ENCODE peak calls at places on chromosomes 3 and 15, in five cellular contexts. J is kidney tubule cell, Z is testis, O is NCI-H1092, U is HuH-7.5. K is an unnamed sample.

GRCh38 chr3:187185759-187186158 is 11.5 kb upstream of the RTP1 start:
- DNase-seq in J (no peak), Z (no peak), O (no peak), U (no peak), K (no peak)

GRCh38 chr15:69673236-69673881 is 220.7 kb downstream of the RPLP1 start:
- DNase-seq in J (no peak), Z (no peak), O (no peak), U (no peak), K (no peak)

GRCh38 chr3:43391621-43392020 is 105.3 kb downstream of the SNRK start:
- DNase-seq in J (peak; percentile 51), Z (no peak), O (no peak), U (no peak), K (no peak)

GRCh38 chr3:57350271-57350670 is 57.8 kb upstream of the ASB14 start:
- DNase-seq in J (no peak), Z (no peak), O (no peak), U (no peak), K (no peak)

GRCh38 chr3:119641416-119641815 is 19.0 kb downstream of the POPDC2 start:
- DNase-seq in J (no peak), Z (no peak), O (no peak), U (no peak), K (no peak)

GRCh38 chr3:153951276-153951675 is 169.9 kb upstream of the ARHGEF26 start:
- DNase-seq in J (no peak), Z (no peak), O (no peak), U (no peak), K (no peak)

GRCh38 chr3:137866933-137867332 is 102.8 kb downstream of the SOX14 start:
- DNase-seq in J (no peak), Z (no peak), O (no peak), U (no peak), K (no peak)

GRCh38 chr15:58988011-58988785 is 735 bp downstream of the RNF111 start:
- DNase-seq in J (peak; percentile 75), Z (peak; percentile 80), O (peak; percentile 9), U (peak; percentile 53), K (peak; percentile 72)

GRCh38 chr15:60420322-60420721 is 22.5 kb upstream of the ANXA2 start:
- DNase-seq in J (no peak), Z (no peak), O (no peak), U (no peak), K (no peak)

GRCh38 chr15:89389841-89390603 is 55.4 kb upstream of the POLG start:
- DNase-seq in J (no peak), Z (no peak), O (no peak), U (no peak), K (no peak)

K was measured in NAMALWA.